ENCODE peak calls at places on chromosomes 2 and 18, in six cellular contexts. F is IMR-90, Z is neuronal stem cell, E is H9, U is H1, W is trophoblast cell. R is an unnamed sample.

GRCh38 chr18:8254664-8255063 is 354.6 kb upstream of the RAB12 start:
- DNase-seq in F (peak; percentile 59), Z (no peak), E (no peak), U (no peak), W (no peak), R (no peak)

GRCh38 chr18:48548404-48548771 is 9.6 kb downstream of the CTIF start:
- DNase-seq in F (no peak), Z (no peak), E (no peak), U (no peak), W (no peak), R (peak; percentile 81)

GRCh38 chr2:197285361-197285760 is 25.2 kb downstream of the ANKRD44 start:
- DNase-seq in F (no peak), Z (no peak), E (no peak), U (no peak), W (no peak), R (no peak)

GRCh38 chr18:77822552-77823138 is 573.0 kb downstream of the GALR1 start:
- DNase-seq in F (no peak), Z (no peak), E (no peak), U (no peak), W (no peak), R (no peak)

GRCh38 chr2:28283861-28284260 is 108.8 kb upstream of the FOSL2 start:
- DNase-seq in F (no peak), Z (no peak), E (no peak), U (no peak), W (no peak), R (no peak)

GRCh38 chr18:13319629-13320028 is 101.1 kb downstream of the LDLRAD4 start:
- DNase-seq in F (no peak), Z (no peak), E (no peak), U (no peak), W (no peak), R (no peak)

GRCh38 chr2:196914867-196915465 is 11.5 kb downstream of the PGAP1 start:
- DNase-seq in F (no peak), Z (no peak), E (no peak), U (no peak), W (no peak), R (no peak)

GRCh38 chr18:69161383-69162028 is 239.2 kb upstream of the DOK6 start:
- DNase-seq in F (peak; percentile 63), Z (peak; percentile 6), E (no peak), U (no peak), W (no peak), R (peak; percentile 46)

GRCh38 chr2:100580474-100581264 is 17.9 kb downstream of the PDCL3 start:
- DNase-seq in F (no peak), Z (no peak), E (no peak), U (no peak), W (no peak), R (no peak)

GRCh38 chr18:10015288-10015701 is 101.5 kb downstream of the VAPA start:
- DNase-seq in F (peak; percentile 17), Z (no peak), E (no peak), U (no peak), W (peak; percentile 72), R (peak; percentile 77)

GRCh38 chr2:106094101-106094860 is 99.8 kb downstream of the UXS1 start:
- DNase-seq in F (no peak), Z (no peak), E (no peak), U (no peak), W (no peak), R (no peak)

GRCh38 chr2:26613241-26614204 is 27.6 kb downstream of the CIB4 start:
- DNase-seq in F (no peak), Z (no peak), E (no peak), U (no peak), W (no peak), R (no peak)

GRCh38 chr2:161273038-161273760 is 35.0 kb upstream of the PSMD14 start:
- DNase-seq in F (peak; percentile 72), Z (peak; percentile 62), E (no peak), U (no peak), W (peak; percentile 28), R (peak; percentile 67)

GRCh38 chr2:31141513-31141912 is 3.3 kb upstream of the GALNT14 start:
- DNase-seq in F (no peak), Z (no peak), E (no peak), U (no peak), W (no peak), R (no peak)

GRCh38 chr2:120017201-120017600 is 4.3 kb downstream of the EPB41L5 start:
- DNase-seq in F (no peak), Z (no peak), E (no peak), U (no peak), W (no peak), R (no peak)

GRCh38 chr18:46224181-46224775 is 120.1 kb downstream of the HAUS1 start:
- DNase-seq in F (no peak), Z (no peak), E (no peak), U (no peak), W (no peak), R (no peak)

GRCh38 chr18:22031581-22031980 is 137.8 kb upstream of the GATA6 start:
- DNase-seq in F (no peak), Z (no peak), E (no peak), U (no peak), W (no peak), R (no peak)

GRCh38 chr2:158359846-158360245 is 96.7 kb downstream of the CCDC148 start:
- DNase-seq in F (peak; percentile 59), Z (peak; percentile 1), E (no peak), U (no peak), W (no peak), R (peak; percentile 7)

GRCh38 chr18:22912835-22913234 is 20.3 kb upstream of the RBBP8 start:
- DNase-seq in F (peak; percentile 19), Z (no peak), E (no peak), U (no peak), W (peak; percentile 56), R (peak; percentile 53)

GRCh38 chr2:112880081-112880531 is 30.9 kb upstream of the IL37 start:
- DNase-seq in F (peak; percentile 82), Z (no peak), E (no peak), U (no peak), W (no peak), R (peak; percentile 77)

GRCh38 chr18:35028556-35028955 is 12.7 kb upstream of the MAPRE2 start:
- DNase-seq in F (no peak), Z (no peak), E (no peak), U (no peak), W (peak; percentile 66), R (no peak)

GRCh38 chr2:11498543-11499034 is 32.6 kb upstream of the E2F6 start:
- DNase-seq in F (no peak), Z (no peak), E (no peak), U (no peak), W (no peak), R (no peak)

GRCh38 chr2:25853038-25853638 is 25.1 kb downstream of the ASXL2 start:
- DNase-seq in F (no peak), Z (no peak), E (no peak), U (no peak), W (no peak), R (no peak)

GRCh38 chr2:66790651-66791181 is 355.8 kb downstream of the MEIS1 start:
- DNase-seq in F (peak; percentile 74), Z (no peak), E (no peak), U (no peak), W (no peak), R (peak; percentile 65)

GRCh38 chr2:175871331-175871730 is 130.7 kb downstream of the LNPK start:
- DNase-seq in F (peak; percentile 6), Z (no peak), E (no peak), U (no peak), W (no peak), R (no peak)

GRCh38 chr18:36501100-36501499 is 203.6 kb downstream of the FHOD3 start:
- DNase-seq in F (no peak), Z (no peak), E (no peak), U (no peak), W (no peak), R (no peak)

GRCh38 chr18:61334491-61334850 is 1.2 kb downstream of the CDH20 start:
- DNase-seq in F (no peak), Z (no peak), E (peak; percentile 34), U (no peak), W (no peak), R (no peak)

GRCh38 chr2:203802277-203803045 is 65.1 kb upstream of the CTLA4 start:
- DNase-seq in F (peak; percentile 50), Z (no peak), E (no peak), U (no peak), W (peak; percentile 17), R (peak; percentile 78)

GRCh38 chr2:210681481-210681880 is 125.1 kb downstream of the CPS1 start:
- DNase-seq in F (no peak), Z (no peak), E (no peak), U (no peak), W (no peak), R (no peak)

GRCh38 chr2:73907840-73908452 is 15.1 kb downstream of the ACTG2 start:
- DNase-seq in F (peak; percentile 62), Z (no peak), E (peak; percentile 71), U (peak; percentile 27), W (no peak), R (no peak)
- H4K91ac ChIP-seq in F (no peak overlapping the region), Z (no peak overlapping the region), E (no peak overlapping the region), U (no peak overlapping the region), W (no peak overlapping the region), R (no peak overlapping the region)

DNA sequence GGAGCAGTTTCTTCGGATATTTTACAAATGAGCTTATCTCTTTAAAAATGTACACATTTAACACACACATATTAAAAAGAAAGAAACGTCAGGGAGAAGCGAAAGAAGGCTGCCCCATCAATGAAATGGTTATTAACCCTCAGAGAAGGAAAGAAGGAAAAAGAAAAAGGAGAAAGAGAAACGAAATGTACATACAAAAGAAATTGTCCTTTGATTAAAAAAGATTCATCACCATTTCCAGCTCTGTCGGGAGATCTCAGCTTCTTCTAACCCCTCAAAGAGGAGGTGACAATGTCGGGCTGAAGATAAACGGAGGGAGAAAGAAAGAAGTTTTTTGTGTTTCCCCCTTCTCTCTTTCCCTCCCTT is 1.5 kb downstream of the IKZF2 start:
- DNase-seq in F (no peak), Z (peak; percentile 9), E (no peak), U (no peak), W (no peak), R (peak; percentile 7)
- H3K9ac ChIP-seq in F (peak overlapping the region; percentile 95), Z (no peak overlapping the region), E (no peak overlapping the region), U (peak overlapping the region; percentile 26), W (no peak overlapping the region), R (peak overlapping the region; percentile 86)

GRCh38 chr18:31430072-31430471 is 17.5 kb upstream of the DSG3 start:
- DNase-seq in F (no peak), Z (no peak), E (no peak), U (no peak), W (no peak), R (no peak)

GRCh38 chr18:31430554-31430953 is 17.0 kb upstream of the DSG3 start:
- DNase-seq in F (no peak), Z (no peak), E (no peak), U (no peak), W (no peak), R (no peak)

GRCh38 chr18:31428211-31428610 is 19.3 kb upstream of the DSG3 start:
- DNase-seq in F (no peak), Z (no peak), E (no peak), U (no peak), W (peak; percentile 74), R (no peak)

GRCh38 chr18:31427010-31427409 is 20.5 kb upstream of the DSG3 start:
- DNase-seq in F (no peak), Z (no peak), E (no peak), U (no peak), W (no peak), R (no peak)

GRCh38 chr18:31429623-31430022 is 17.9 kb upstream of the DSG3 start:
- DNase-seq in F (no peak), Z (no peak), E (peak; percentile 56), U (no peak), W (no peak), R (no peak)
- H3K4me2 ChIP-seq in F (no peak overlapping the region), Z (no peak overlapping the region), E (no peak overlapping the region), U (no peak overlapping the region), W (no peak overlapping the region), R (no peak overlapping the region)

GRCh38 chr2:217014298-217015116 is 154.6 kb upstream of the TNP1 start:
- DNase-seq in F (no peak), Z (no peak), E (no peak), U (no peak), W (no peak), R (no peak)
- H4K91ac ChIP-seq in F (no peak overlapping the region), Z (no peak overlapping the region), E (no peak overlapping the region), U (no peak overlapping the region), W (no peak overlapping the region), R (no peak overlapping the region)